ENCODE peak calls at places on chromosome 13, in four cellular contexts. O is HCT116, V is ascending aorta, M is PC-9. W is an unnamed sample.

GRCh38 chr13:97301382-97302095 is 79.4 kb downstream of the MBNL2 start:
- DNase-seq in V (no peak), O (no peak), M (no peak), W (no peak)

GRCh38 chr13:89982406-89983085 is 1364.9 kb upstream of the MIR17HG start:
- DNase-seq in V (no peak), O (no peak), M (no peak), W (no peak)

GRCh38 chr13:113116871-113117271 is 5.7 kb upstream of the F10 start:
- DNase-seq in O (no peak), M (no peak), V (peak; percentile 56), W (no peak)

GRCh38 chr13:91369432-91369831 is 21.9 kb downstream of the MIR17HG start:
- DNase-seq in O (no peak), V (no peak), M (no peak), W (no peak)

GRCh38 chr13:110590577-110590976 is 24.8 kb upstream of the NAXD start:
- DNase-seq in O (no peak), V (no peak), M (peak; percentile 84), W (no peak)

GRCh38 chr13:35891973-35892441 is 239.2 kb downstream of the DCLK1 start:
- DNase-seq in V (no peak), M (peak; percentile 87), O (no peak), W (peak; percentile 84)

GRCh38 chr13:101453784-101454201 is 1.3 kb downstream of the ITGBL1 start:
- DNase-seq in V (no peak), O (no peak), M (peak; percentile 94), W (peak; percentile 44)

GRCh38 chr13:99484405-99484981 is 16.8 kb upstream of the TM9SF2 start:
- DNase-seq in M (no peak), O (no peak), V (no peak), W (peak; percentile 65)

GRCh38 chr13:93226623-93227279 is at the start of gene GPC6:
- DNase-seq in O (no peak), V (peak; percentile 80), M (peak; percentile 37), W (peak; percentile 44)

GRCh38 chr13:109447667-109448066 is 338.7 kb downstream of the IRS2 start:
- DNase-seq in O (no peak), V (no peak), M (no peak), W (no peak)

GRCh38 chr13:71759506-71760225 is 107.3 kb downstream of the DACH1 start:
- DNase-seq in M (no peak), V (no peak), O (no peak), W (no peak)

GRCh38 chr13:101757446-101758039 is 305.1 kb downstream of the ITGBL1 start:
- DNase-seq in O (no peak), M (peak; percentile 58), V (no peak), W (no peak)

GRCh38 chr13:46053162-46054012 is 841 bp upstream of the ZC3H13 start:
- DNase-seq in O (no peak), M (no peak), V (no peak), W (no peak)

GRCh38 chr13:74554581-74555290 is 420.5 kb upstream of the KLF12 start:
- DNase-seq in V (no peak), O (no peak), M (no peak), W (no peak)

GRCh38 chr13:59480857-59481256 is 682.9 kb downstream of the DIAPH3 start:
- DNase-seq in V (no peak), M (no peak), O (no peak), W (no peak)

GRCh38 chr13:106302011-106302410 is 233.5 kb downstream of the EFNB2 start:
- DNase-seq in O (no peak), V (no peak), M (no peak), W (no peak)

GRCh38 chr13:29594310-29594709 is 1.2 kb downstream of the SLC7A1 start:
- DNase-seq in M (peak; percentile 84), O (no peak), V (peak; percentile 77), W (peak; percentile 71)

GRCh38 chr13:30685320-30685859 is 50.0 kb upstream of the ALOX5AP start:
- DNase-seq in O (no peak), V (peak; percentile 1), M (no peak), W (no peak)

GRCh38 chr13:113794764-113795173 is 35.7 kb downstream of the TMEM255B start:
- DNase-seq in M (no peak), O (no peak), V (no peak), W (no peak)

GRCh38 chr13:48018637-48019036 is 17.6 kb upstream of the SUCLA2 start:
- DNase-seq in V (no peak), M (no peak), O (no peak), W (no peak)

GRCh38 chr13:104750377-104750776 is 1684.2 kb upstream of the SLC10A2 start:
- DNase-seq in M (no peak), O (no peak), V (no peak), W (peak; percentile 39)

GRCh38 chr13:24540236-24541126 is 27.9 kb upstream of the PARP4 start:
- DNase-seq in O (no peak), M (no peak), V (no peak), W (no peak)

GRCh38 chr13:110158201-110158600 is 148.8 kb downstream of the COL4A1 start:
- DNase-seq in M (no peak), O (no peak), V (peak; percentile 62), W (no peak)

GRCh38 chr13:21371011-21371410 is 88.1 kb downstream of the ZDHHC20 start:
- DNase-seq in O (no peak), V (no peak), M (no peak), W (no peak)

GRCh38 chr13:113548171-113548641 is 36.3 kb upstream of the TFDP1 start:
- DNase-seq in M (no peak), V (peak; percentile 62), O (no peak), W (no peak)

GRCh38 chr13:102395174-102395573 is 6.7 kb downstream of the FGF14 start:
- DNase-seq in O (no peak), V (no peak), M (no peak), W (no peak)

GRCh38 chr13:43133792-43134191 is 110.4 kb downstream of the DNAJC15 start:
- DNase-seq in V (no peak), O (no peak), M (no peak), W (no peak)

GRCh38 chr13:113877149-113877990 is 13.5 kb upstream of the GAS6 start:
- DNase-seq in O (no peak), M (no peak), V (no peak), W (no peak)

GRCh38 chr13:23463631-23464030 is 30.1 kb upstream of the SACS start:
- DNase-seq in V (no peak), M (no peak), O (no peak), W (no peak)

GRCh38 chr13:38308736-38309135 is 40.9 kb upstream of the UFM1 start:
- DNase-seq in V (no peak), O (no peak), M (peak; percentile 96), W (peak; percentile 96)

GRCh38 chr13:36124236-36124822 is 6.9 kb downstream of the DCLK1 start:
- DNase-seq in M (no peak), O (no peak), V (no peak), W (no peak)

GRCh38 chr13:80371840-80372509 is 31.0 kb upstream of the SPRY2 start:
- DNase-seq in V (no peak), O (no peak), M (no peak), W (no peak)

GRCh38 chr13:98783856-98784478 is 31.5 kb upstream of the SLC15A1 start:
- DNase-seq in V (no peak), M (peak; percentile 36), O (no peak), W (no peak)

GRCh38 chr13:24747248-24748151 is 16.5 kb upstream of the RNF17 start:
- DNase-seq in V (no peak), M (no peak), O (no peak), W (no peak)

GRCh38 chr13:48184260-48184659 is 48.7 kb upstream of the ITM2B start:
- DNase-seq in M (no peak), V (no peak), O (no peak), W (no peak)

DNA sequence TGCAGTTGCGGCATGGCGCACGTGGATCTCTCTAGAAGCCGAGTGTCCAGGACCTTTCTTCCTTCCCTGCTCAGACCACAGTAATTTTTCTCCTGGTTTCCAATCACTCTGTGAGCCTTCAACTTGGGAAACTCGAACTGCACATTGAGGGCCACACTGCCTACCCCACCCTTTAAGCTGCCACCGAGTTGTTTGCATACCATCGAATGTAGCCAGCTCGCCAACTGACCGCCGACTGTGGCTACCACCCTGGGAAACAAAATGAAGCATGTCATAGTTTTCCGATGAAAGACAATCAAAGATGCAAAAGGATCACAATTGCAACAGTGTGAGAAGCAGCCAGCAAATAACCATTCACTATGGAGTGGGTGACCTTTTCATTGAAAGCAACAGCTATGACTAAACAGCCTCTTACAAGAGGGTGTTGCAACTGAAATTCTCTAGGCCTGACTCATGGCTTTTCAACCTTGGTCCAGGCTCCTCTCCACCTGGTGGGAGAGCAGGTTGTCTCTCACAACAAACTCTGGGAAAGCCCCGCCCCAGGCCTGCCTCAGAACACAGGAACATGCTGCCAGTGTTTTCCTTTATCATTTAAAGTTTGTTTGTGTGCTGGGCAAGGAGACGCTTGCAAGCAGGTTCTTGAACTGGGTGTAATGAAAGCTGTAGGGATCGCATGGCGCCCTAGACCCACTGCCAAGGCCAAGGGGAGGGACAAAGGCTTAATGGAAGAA is 141.7 kb upstream of the SERP2 start:
- DNase-seq in M (peak; percentile 98), O (peak; percentile 97), V (peak; percentile 84), W (peak; percentile 98)
- H3K27ac ChIP-seq in M (peak overlapping the region; percentile 99), O (peak overlapping the region; percentile 90), V (no peak overlapping the region), W (peak overlapping the region; percentile 63)

DNA sequence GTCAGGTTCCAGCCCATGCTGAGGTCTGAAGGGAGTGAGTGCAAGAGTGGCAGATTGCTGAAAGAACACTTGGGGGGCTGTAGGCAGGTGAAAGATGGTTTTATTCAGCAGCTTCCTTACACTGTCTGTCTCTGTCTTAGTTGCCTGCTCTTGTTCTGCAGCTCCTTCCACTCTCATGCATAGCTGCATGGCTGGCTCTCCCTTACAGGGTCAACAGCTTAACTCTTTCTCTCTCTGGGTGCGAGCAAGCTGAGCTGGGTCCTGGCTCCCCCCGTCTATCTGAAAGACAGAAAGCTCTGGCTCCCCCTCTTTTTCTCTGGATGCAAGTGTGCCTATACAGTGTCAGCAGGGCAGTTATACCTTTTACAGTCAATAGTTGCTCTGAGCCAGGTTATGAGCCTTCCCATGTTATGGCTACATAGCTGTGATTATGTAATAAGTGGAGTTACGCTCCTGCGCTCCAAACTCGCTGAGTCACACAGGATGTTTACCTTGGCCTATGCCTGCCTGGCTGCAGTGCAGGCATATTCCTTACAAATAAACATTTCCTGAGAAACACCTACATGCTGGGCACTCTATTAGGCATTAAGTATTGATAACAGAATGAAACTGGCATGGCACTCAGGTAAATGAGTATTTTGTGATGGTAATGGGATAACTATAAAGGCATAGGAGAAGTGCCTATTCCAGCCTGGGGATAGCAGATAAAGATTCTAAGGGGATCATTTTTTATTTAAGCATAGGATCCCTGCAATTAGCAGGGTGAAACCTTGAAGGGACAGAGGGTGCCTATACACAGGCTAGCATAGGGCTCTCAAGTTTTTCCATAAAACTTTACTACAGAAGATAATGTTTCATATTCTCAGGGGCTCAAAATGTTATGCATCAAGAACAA is 826.9 kb upstream of the PCDH9 start:
- DNase-seq in V (no peak), O (no peak), M (peak; percentile 71), W (peak; percentile 8)
- H3K27ac ChIP-seq in V (no peak overlapping the region), O (no peak overlapping the region), M (peak overlapping the region; percentile 68), W (peak overlapping the region; percentile 74)

GRCh38 chr13:33797622-33798021 is 20.3 kb upstream of the RFC3 start:
- DNase-seq in V (no peak), O (no peak), M (no peak), W (no peak)
- H3K27ac ChIP-seq in V (peak overlapping the region; percentile 12), O (no peak overlapping the region), M (no peak overlapping the region), W (no peak overlapping the region)

DNA sequence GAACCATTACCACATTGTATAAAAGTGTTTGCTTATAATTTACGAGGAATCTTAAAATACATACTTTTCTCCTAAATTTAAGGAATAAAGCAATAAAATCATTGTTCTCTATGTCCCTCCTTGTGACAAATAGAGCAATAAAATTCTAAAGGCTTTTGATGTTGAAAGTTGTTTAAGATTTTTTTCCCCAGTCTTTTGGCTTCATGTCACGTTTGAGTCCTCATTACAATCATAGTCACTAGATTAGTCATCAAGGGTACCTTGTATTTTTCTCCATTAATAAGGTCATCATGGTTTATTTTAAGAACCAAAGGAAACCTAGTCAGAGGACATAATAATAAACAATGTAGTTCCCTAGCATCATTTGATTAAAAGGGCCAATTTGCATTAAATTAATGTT is 3.2 kb downstream of the WBP4 start:
- DNase-seq in V (no peak), O (no peak), M (peak; percentile 47), W (no peak)
- H3K27ac ChIP-seq in V (peak overlapping the region; percentile 99), O (peak overlapping the region; percentile 94), M (no peak overlapping the region), W (no peak overlapping the region)